ENCODE peak calls at places on chromosomes 13 and 19, in seven cellular contexts. W is GM12892, M is GM12878, Q is K562, R is SK-N-SH, I is H1, K is HepG2. E is an unnamed sample.

GRCh38 chr13:25292301-25292700 is 5.0 kb upstream of the MTMR6 start:
- DNase-seq in I (no peak), K (no peak), Q (peak), M (no peak), R (peak), W (no peak), E (no peak)

GRCh38 chr13:77513719-77514335 is 21.7 kb upstream of the SCEL start:
- DNase-seq in W (no peak), I (no peak), Q (no peak), M (no peak), R (no peak), K (no peak), E (no peak)

GRCh38 chr13:51122868-51123267 is 11.8 kb upstream of the C13orf42 start:
- DNase-seq in W (no peak), K (peak), M (peak), I (peak), R (no peak), Q (no peak), E (no peak)

GRCh38 chr19:39030854-39031367 is 1.4 kb downstream of the FBXO27 start:
- DNase-seq in M (no peak), R (no peak), I (no peak), K (peak), W (no peak), Q (no peak), E (no peak)

GRCh38 chr13:110714798-110715394 is 1.4 kb downstream of the ING1 start:
- DNase-seq in Q (no peak), W (no peak), K (peak), M (no peak), R (no peak), I (peak), E (no peak)

GRCh38 chr13:28117689-28118377 is 17.5 kb upstream of the FLT3 start:
- DNase-seq in W (no peak), K (no peak), I (no peak), Q (no peak), R (no peak), M (no peak), E (no peak)

GRCh38 chr19:46924874-46925547 is 64.2 kb downstream of the ARHGAP35 start:
- DNase-seq in W (peak), I (no peak), M (no peak), R (no peak), K (no peak), Q (peak), E (peak)

GRCh38 chr19:2302319-2303208 is 5.4 kb downstream of the LINGO3 start:
- DNase-seq in Q (peak), W (no peak), M (no peak), R (no peak), I (peak), K (no peak), E (no peak)

GRCh38 chr13:84296386-84296785 is 414.1 kb upstream of the SLITRK1 start:
- DNase-seq in M (no peak), I (no peak), K (no peak), Q (no peak), R (no peak), W (no peak), E (no peak)

GRCh38 chr13:51193387-51193786 is 28.8 kb upstream of the FAM124A start:
- DNase-seq in K (no peak), R (no peak), M (no peak), I (no peak), Q (no peak), W (no peak), E (no peak)

GRCh38 chr19:50978772-50979390 is 4.8 kb downstream of the KLK7 start:
- DNase-seq in K (no peak), I (no peak), Q (no peak), R (no peak), M (no peak), W (no peak), E (no peak)

GRCh38 chr19:35066691-35067563 is 25.4 kb downstream of the HPN start:
- DNase-seq in W (peak), Q (peak), K (peak), I (peak), R (peak), M (peak), E (peak)

GRCh38 chr19:4350726-4351125 is 7.4 kb downstream of the MPND start:
- DNase-seq in R (no peak), Q (no peak), K (no peak), W (no peak), I (no peak), M (no peak), E (no peak)

GRCh38 chr19:4354897-4355296 is 11.5 kb downstream of the MPND start:
- DNase-seq in K (no peak), W (no peak), M (no peak), I (no peak), R (no peak), Q (no peak), E (no peak)

GRCh38 chr19:4350111-4350510 is 6.7 kb downstream of the MPND start:
- DNase-seq in M (no peak), Q (no peak), W (no peak), I (no peak), K (no peak), R (no peak), E (no peak)

GRCh38 chr19:4354282-4354681 is 10.9 kb downstream of the MPND start:
- DNase-seq in K (no peak), M (no peak), Q (no peak), W (no peak), R (no peak), I (no peak), E (no peak)

GRCh38 chr19:4352701-4353121 is 9.3 kb downstream of the MPND start:
- DNase-seq in K (peak), R (peak), W (peak), I (peak), Q (peak), M (no peak), E (no peak)
- TF ChIP-seq TAF1 in K (no peak), R (no peak), W (no peak), I (no peak), Q (no peak), M (no peak), E (no peak)

DNA sequence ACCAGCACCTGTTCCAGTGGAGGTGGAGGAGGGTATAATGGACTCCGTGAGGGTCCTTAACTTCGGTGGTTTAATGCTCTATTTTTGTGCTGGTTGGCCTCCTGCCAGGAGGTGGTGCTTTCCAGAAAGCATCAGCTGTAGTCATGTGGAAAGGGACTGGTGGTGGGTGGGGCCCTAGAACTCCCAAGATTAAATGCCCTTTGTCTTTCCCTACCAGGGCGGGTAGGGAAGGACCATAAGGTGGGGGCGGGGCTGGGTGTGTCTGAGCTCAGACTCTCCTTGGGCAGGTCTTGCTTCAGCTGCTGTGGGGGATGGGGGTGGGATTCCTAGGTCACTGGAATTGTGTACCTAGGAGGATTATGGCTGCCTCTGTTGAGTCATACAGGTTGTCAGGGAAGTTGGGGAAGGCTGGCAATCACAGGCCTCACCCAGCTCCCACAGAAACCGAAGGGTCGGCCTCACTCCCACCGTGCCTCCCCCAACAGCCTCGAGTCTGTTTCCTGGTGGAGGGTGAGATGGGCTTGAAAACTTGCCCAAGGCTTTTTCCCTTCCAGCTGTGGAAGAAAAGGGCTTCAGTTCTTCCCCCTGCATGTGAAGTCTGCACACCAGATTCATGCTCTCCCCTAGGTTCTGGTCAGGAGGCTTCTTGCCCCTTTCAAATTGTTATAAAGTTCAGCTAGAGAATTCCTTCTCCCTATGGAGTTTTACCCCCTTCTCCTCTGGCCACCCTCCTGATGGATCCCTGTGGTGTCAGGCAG is 60.3 kb upstream of the CLDN10 start:
- DNase-seq in K (no peak), M (no peak), Q (no peak), I (no peak), R (no peak), W (no peak), E (no peak)
- TF ChIP-seq TAF1 in K (no peak), M (no peak), Q (no peak), I (no peak), R (no peak), W (no peak), E (no peak)

DNA sequence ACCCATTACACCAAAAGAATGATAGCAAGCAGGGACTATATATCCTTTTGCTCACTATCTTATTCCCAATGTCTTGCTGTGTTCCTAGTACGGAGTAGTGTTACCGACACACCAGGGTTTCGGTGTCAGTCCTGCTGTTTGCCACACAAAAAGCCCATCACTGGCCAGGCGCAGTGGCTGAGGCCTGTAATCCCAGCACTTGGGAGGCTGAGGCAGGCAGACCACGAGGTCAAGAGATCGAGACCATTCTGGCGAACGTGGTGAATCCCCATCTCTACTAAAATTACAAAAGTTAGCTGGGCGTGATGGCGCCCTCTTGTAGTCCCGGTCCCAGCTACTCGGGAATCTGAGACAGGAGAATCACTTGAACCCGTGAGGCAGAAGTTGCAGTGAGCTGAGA is 1467.3 kb upstream of the MIR17HG start:
- DNase-seq in K (no peak), I (no peak), M (no peak), W (no peak), Q (no peak), R (no peak), E (no peak)
- TF ChIP-seq TAF1 in K (no peak), I (no peak), M (no peak), W (no peak), Q (no peak), R (no peak), E (no peak)

DNA sequence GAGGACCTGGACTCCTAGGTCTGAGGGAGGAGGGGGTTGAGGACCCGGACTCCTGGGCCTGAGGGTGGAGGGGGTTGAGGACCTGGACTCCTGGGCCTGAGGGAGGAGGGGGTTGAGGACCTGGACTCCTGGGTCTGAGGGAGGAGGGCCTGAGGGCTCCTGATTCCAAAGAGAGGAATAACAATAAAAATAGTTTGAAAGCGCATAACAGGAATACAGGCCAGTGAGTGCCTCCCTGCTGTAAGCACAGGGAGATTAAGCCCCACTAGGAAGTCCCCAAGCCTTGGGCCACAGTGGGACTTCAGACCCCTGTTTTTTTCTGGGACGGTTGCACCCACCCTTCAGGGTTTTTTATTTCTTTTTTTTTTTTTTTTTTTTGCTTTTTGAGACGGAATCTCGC is 1.2 kb upstream of the SBK2 start:
- DNase-seq in I (no peak), R (no peak), Q (no peak), W (no peak), K (no peak), M (no peak), E (no peak)
- TF ChIP-seq TAF1 in I (no peak), R (no peak), Q (no peak), W (no peak), K (no peak), M (no peak), E (no peak)

GRCh38 chr13:97723655-97724054 is 229.8 kb upstream of the IPO5 start:
- DNase-seq in M (no peak), W (no peak), I (no peak), K (no peak), R (no peak), Q (no peak), E (no peak)

GRCh38 chr13:97726664-97727235 is 226.7 kb upstream of the IPO5 start:
- DNase-seq in Q (no peak), M (no peak), K (no peak), W (no peak), R (no peak), I (no peak), E (no peak)

GRCh38 chr13:97727991-97728390 is 225.5 kb upstream of the IPO5 start:
- DNase-seq in W (no peak), I (no peak), M (no peak), K (no peak), Q (no peak), R (no peak), E (no peak)

GRCh38 chr13:97720881-97721280 is 232.6 kb upstream of the IPO5 start:
- DNase-seq in K (no peak), R (no peak), M (no peak), W (no peak), I (no peak), Q (no peak), E (no peak)

GRCh38 chr13:97724450-97724849 is 229.0 kb upstream of the IPO5 start:
- DNase-seq in Q (no peak), R (no peak), K (no peak), I (no peak), W (no peak), M (no peak), E (no peak)
- TF ChIP-seq TAF1 in Q (no peak), R (no peak), K (no peak), I (no peak), W (no peak), M (no peak), E (no peak)

E was measured in GM12891.